ENCODE peak calls at places on chromosomes 7 and 10, in eight cellular contexts. P is NCI-H2029 treated with DMSO at 0.1 percent for 48 hours; F is RKO; R is fibroblast of pulmonary artery; H is Kasumi-1; S is myocyte; T is activated CD8-positive, alpha-beta memory T cell treated with anti-CD3 and anti-CD28 coated beads for 48 hours; C is activated naive CD4-positive, alpha-beta T cell treated with anti-CD3 and anti-CD28 coated beads, Interleukin-2, amount 50 U/mL, for 16 hours. V is an unnamed sample.

GRCh38 chr7:134462337-134462925 is 3.5 kb upstream of the AKR1B1 start:
- DNase-seq in P (no peak), F (peak), R (peak), H (no peak), S (peak), T (no peak), C (no peak), V (no peak)

GRCh38 chr10:51073461-51074237 is 638 bp upstream of the PRKG1 start:
- DNase-seq in P (no peak), F (no peak), R (peak), H (no peak), S (peak), T (no peak), C (no peak), V (no peak)

GRCh38 chr7:54729096-54729495 is 29.9 kb downstream of the SEC61G start:
- DNase-seq in P (no peak), F (no peak), R (no peak), H (no peak), S (no peak), T (no peak), C (no peak), V (no peak)

GRCh38 chr7:151736403-151736909 is 140.5 kb downstream of the PRKAG2 start:
- DNase-seq in P (peak), F (peak), R (peak), H (peak), S (peak), T (no peak), C (no peak), V (peak)

GRCh38 chr10:129946868-129947267 is 17.2 kb downstream of the EBF3 start:
- DNase-seq in P (no peak), F (no peak), R (no peak), H (no peak), S (peak), T (no peak), C (no peak), V (no peak)

GRCh38 chr7:45593121-45593541 is 19.0 kb downstream of the ADCY1 start:
- DNase-seq in P (no peak), F (no peak), R (no peak), H (no peak), S (no peak), T (no peak), C (no peak), V (no peak)

GRCh38 chr10:88421590-88421989 is 161.5 kb downstream of the RNLS start:
- DNase-seq in P (no peak), F (no peak), R (no peak), H (no peak), S (no peak), T (no peak), C (no peak), V (no peak)

GRCh38 chr10:68099736-68100135 is 9.6 kb upstream of the MYPN start:
- DNase-seq in P (no peak), F (no peak), R (peak), H (no peak), S (no peak), T (no peak), C (no peak), V (no peak)

GRCh38 chr7:92934096-92934495 is 97.7 kb upstream of the CDK6 start:
- DNase-seq in P (no peak), F (no peak), R (no peak), H (no peak), S (no peak), T (no peak), C (no peak), V (no peak)

GRCh38 chr10:83959330-83959729 is 180.0 kb upstream of the GHITM start:
- DNase-seq in P (no peak), F (no peak), R (no peak), H (no peak), S (no peak), T (no peak), C (no peak), V (no peak)

GRCh38 chr7:33905389-33906032 is at the start of gene BMPER:
- DNase-seq in P (no peak), F (no peak), R (peak), H (no peak), S (peak), T (no peak), C (peak), V (no peak)

GRCh38 chr10:124164252-124164651 is 70.9 kb upstream of the CHST15 start:
- DNase-seq in P (no peak), F (no peak), R (no peak), H (no peak), S (peak), T (no peak), C (no peak), V (no peak)

GRCh38 chr10:72272689-72273409 is 875 bp upstream of the DDIT4 start:
- DNase-seq in P (no peak), F (peak), R (peak), H (peak), S (peak), T (peak), C (peak), V (peak)

GRCh38 chr7:50196719-50197118 is 103.7 kb upstream of the ZPBP start:
- DNase-seq in P (no peak), F (no peak), R (no peak), H (no peak), S (no peak), T (no peak), C (no peak), V (no peak)

GRCh38 chr10:119149723-119150122 is 15.8 kb downstream of the SFXN4 start:
- DNase-seq in P (no peak), F (no peak), R (no peak), H (no peak), S (no peak), T (no peak), C (no peak), V (peak)

GRCh38 chr10:8071006-8071405 is 16.5 kb downstream of the GATA3 start:
- DNase-seq in P (no peak), F (no peak), R (no peak), H (no peak), S (no peak), T (no peak), C (no peak), V (no peak)

GRCh38 chr7:155378959-155379871 is 78.7 kb upstream of the EN2 start:
- DNase-seq in P (no peak), F (no peak), R (no peak), H (no peak), S (no peak), T (no peak), C (no peak), V (no peak)

GRCh38 chr10:100579261-100579660 is 43.5 kb downstream of the HIF1AN start:
- DNase-seq in P (no peak), F (no peak), R (no peak), H (no peak), S (peak), T (no peak), C (no peak), V (no peak)

GRCh38 chr10:104387130-104387888 is 33.7 kb downstream of the CFAP58 start:
- DNase-seq in P (no peak), F (no peak), R (no peak), H (no peak), S (no peak), T (no peak), C (no peak), V (no peak)

GRCh38 chr7:39125849-39126248 is 148.1 kb downstream of the POU6F2 start:
- DNase-seq in P (no peak), F (no peak), R (no peak), H (no peak), S (no peak), T (no peak), C (no peak), V (no peak)

GRCh38 chr7:124152859-124153692 is 120.2 kb upstream of the TMEM229A start:
- DNase-seq in P (no peak), F (peak), R (peak), H (peak), S (peak), T (no peak), C (no peak), V (no peak)

GRCh38 chr10:132270256-132270655 is 37.5 kb downstream of the STK32C start:
- DNase-seq in P (no peak), F (no peak), R (no peak), H (no peak), S (no peak), T (no peak), C (no peak), V (no peak)

GRCh38 chr10:48509974-48510692 is 94.7 kb downstream of the ARHGAP22 start:
- DNase-seq in P (no peak), F (no peak), R (peak), H (peak), S (no peak), T (no peak), C (no peak), V (no peak)

GRCh38 chr7:35729061-35729783 is 34.3 kb upstream of the HERPUD2 start:
- DNase-seq in P (no peak), F (no peak), R (no peak), H (peak), S (no peak), T (no peak), C (no peak), V (no peak)

GRCh38 chr7:47253650-47254080 is 328.2 kb downstream of the TNS3 start:
- DNase-seq in P (no peak), F (peak), R (peak), H (peak), S (peak), T (no peak), C (no peak), V (peak)

V was measured in tibial artery.